ENCODE peak calls at places on chromosomes 11 and 22, in four cellular contexts. I is heart right ventricle, C is tibial nerve, G is heart left ventricle. F is an unnamed sample.

GRCh38 chr11:130719516-130719915 is 196.8 kb downstream of the SNX19 start:
- DNase-seq in C (no peak), G (no peak), I (no peak), F (no peak)

GRCh38 chr11:14342906-14343305 is 16.1 kb downstream of the RRAS2 start:
- DNase-seq in G (no peak), I (no peak), C (no peak), F (no peak)

GRCh38 chr11:69369945-69370344 is 76.0 kb downstream of the MYEOV start:
- DNase-seq in G (no peak), C (no peak), I (peak; percentile 0), F (peak; percentile 26)

GRCh38 chr11:34655335-34656008 is 34.6 kb downstream of the EHF start:
- DNase-seq in C (no peak), G (no peak), I (no peak), F (no peak)

GRCh38 chr11:17366491-17366890 is 14.9 kb downstream of the NCR3LG1 start:
- DNase-seq in I (no peak), G (no peak), C (no peak), F (no peak)

GRCh38 chr11:94519478-94520084 is 7.3 kb downstream of the C11orf97 start:
- DNase-seq in C (no peak), I (no peak), G (no peak), F (no peak)

GRCh38 chr11:125224391-125225015 is 60.0 kb downstream of the PKNOX2 start:
- DNase-seq in I (peak; percentile 54), C (peak; percentile 37), G (peak; percentile 38), F (peak; percentile 73)

GRCh38 chr22:43636086-43636485 is 176.0 kb downstream of the EFCAB6 start:
- DNase-seq in I (no peak), C (no peak), G (no peak), F (no peak)

GRCh38 chr11:2574553-2575535 is 125.0 kb downstream of the KCNQ1OT1 start:
- DNase-seq in I (no peak), G (no peak), C (peak; percentile 8), F (no peak)

GRCh38 chr11:94504689-94505293 is 7.5 kb upstream of the C11orf97 start:
- DNase-seq in G (no peak), C (no peak), I (no peak), F (no peak)

GRCh38 chr11:20964985-20965384 is 295.6 kb downstream of the NELL1 start:
- DNase-seq in I (no peak), C (no peak), G (no peak), F (no peak)

GRCh38 chr11:76166314-76166713 is 40.0 kb downstream of the WNT11 start:
- DNase-seq in G (no peak), I (no peak), C (no peak), F (no peak)

GRCh38 chr11:36312593-36312990 is 16.5 kb downstream of the PRR5L start:
- DNase-seq in I (no peak), C (no peak), G (peak; percentile 10), F (no peak)

GRCh38 chr11:74819400-74819799 is 70.8 kb downstream of the RNF169 start:
- DNase-seq in I (no peak), G (no peak), C (no peak), F (no peak)

GRCh38 chr11:63908631-63909491 is 8.1 kb downstream of the RCOR2 start:
- DNase-seq in G (no peak), C (no peak), I (peak; percentile 23), F (no peak)

GRCh38 chr11:44858796-44859527 is 91.7 kb downstream of the TP53I11 start:
- DNase-seq in G (no peak), I (no peak), C (no peak), F (no peak)
- H3K4me1 ChIP-seq in G (peaks cover 17% of the 10 kb centered on the region), I (peaks cover 53% of the 10 kb centered on the region), C (peaks cover 20% of the 10 kb centered on the region), F (no peaks in the 10 kb centered on the region)

GRCh38 chr11:106568632-106569031 is 449.6 kb downstream of the GUCY1A2 start:
- DNase-seq in G (no peak), I (no peak), C (no peak), F (no peak)

DNA sequence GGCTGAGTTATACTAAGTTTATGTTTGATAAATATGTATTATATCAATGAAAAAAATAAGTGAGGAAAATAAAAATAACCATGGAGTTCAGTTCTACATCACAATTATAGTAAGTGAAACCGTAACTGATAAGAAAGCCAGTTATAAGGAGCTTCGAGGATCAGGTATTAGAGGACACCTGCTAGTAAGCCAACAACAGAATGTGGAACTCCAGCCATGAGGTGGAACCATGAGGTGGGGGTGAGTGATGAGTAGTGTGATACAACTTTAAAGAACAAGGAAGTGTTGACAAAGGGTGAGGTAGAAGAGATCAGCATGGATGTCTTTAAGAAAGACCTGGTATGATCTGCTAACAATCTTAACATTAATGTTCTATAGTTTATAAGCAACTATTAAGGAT is 452.9 kb downstream of the GUCY1A2 start:
- DNase-seq in I (no peak), C (no peak), G (no peak), F (no peak)
- H3K9me3 ChIP-seq in I (no peaks in the 10 kb centered on the region), C (no peaks in the 10 kb centered on the region), G (no peaks in the 10 kb centered on the region), F (no peaks in the 10 kb centered on the region)

GRCh38 chr11:126355324-126355925 is at the start of gene ST3GAL4:
- DNase-seq in G (peak; percentile 92), C (peak; percentile 66), I (peak; percentile 87), F (peak; percentile 73)
- H3K4me1 ChIP-seq in G (peaks cover 43% of the 10 kb centered on the region), C (peaks cover 87% of the 10 kb centered on the region), I (peaks cover 92% of the 10 kb centered on the region), F (no peaks in the 10 kb centered on the region)

DNA sequence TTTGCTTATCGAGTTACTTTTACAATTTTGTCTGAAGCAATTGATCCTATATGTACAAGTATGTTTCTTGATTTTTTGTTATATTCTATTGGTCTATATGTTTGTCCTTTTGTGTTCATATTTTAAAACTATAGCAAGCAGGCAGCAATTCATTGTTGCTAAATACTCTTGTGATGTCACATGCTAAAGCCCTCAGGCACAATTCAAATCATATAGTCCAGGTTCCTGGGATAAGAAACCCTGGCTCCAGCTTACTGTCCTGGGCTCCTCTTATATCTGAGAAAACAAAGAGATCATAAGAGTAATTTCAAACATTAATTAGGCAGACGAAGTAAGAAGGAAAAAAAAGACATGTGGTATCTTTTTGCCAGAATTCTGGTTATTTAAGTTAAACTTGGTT is 6.6 kb upstream of the CCDC83 start:
- DNase-seq in C (no peak), I (no peak), G (no peak), F (no peak)
- H3K9me3 ChIP-seq in C (no peaks in the 10 kb centered on the region), I (no peaks in the 10 kb centered on the region), G (no peaks in the 10 kb centered on the region), F (no peaks in the 10 kb centered on the region)

GRCh38 chr11:12161137-12161536 is 50.7 kb downstream of the MICAL2 start:
- DNase-seq in C (no peak), G (peak; percentile 60), I (peak; percentile 57), F (no peak)

GRCh38 chr11:12160231-12160630 is 49.8 kb downstream of the MICAL2 start:
- DNase-seq in C (no peak), I (no peak), G (no peak), F (no peak)

GRCh38 chr11:12158926-12159325 is 48.5 kb downstream of the MICAL2 start:
- DNase-seq in C (no peak), I (no peak), G (no peak), F (peak; percentile 54)

GRCh38 chr11:12160680-12161079 is 50.3 kb downstream of the MICAL2 start:
- DNase-seq in G (no peak), I (no peak), C (no peak), F (no peak)

GRCh38 chr11:12159351-12160099 is 49.1 kb downstream of the MICAL2 start:
- DNase-seq in I (no peak), G (no peak), C (no peak), F (peak; percentile 68)
- H3K4me1 ChIP-seq in I (peaks cover 86% of the 10 kb centered on the region), G (peaks cover 53% of the 10 kb centered on the region), C (peaks cover 81% of the 10 kb centered on the region), F (peaks cover 85% of the 10 kb centered on the region)

DNA sequence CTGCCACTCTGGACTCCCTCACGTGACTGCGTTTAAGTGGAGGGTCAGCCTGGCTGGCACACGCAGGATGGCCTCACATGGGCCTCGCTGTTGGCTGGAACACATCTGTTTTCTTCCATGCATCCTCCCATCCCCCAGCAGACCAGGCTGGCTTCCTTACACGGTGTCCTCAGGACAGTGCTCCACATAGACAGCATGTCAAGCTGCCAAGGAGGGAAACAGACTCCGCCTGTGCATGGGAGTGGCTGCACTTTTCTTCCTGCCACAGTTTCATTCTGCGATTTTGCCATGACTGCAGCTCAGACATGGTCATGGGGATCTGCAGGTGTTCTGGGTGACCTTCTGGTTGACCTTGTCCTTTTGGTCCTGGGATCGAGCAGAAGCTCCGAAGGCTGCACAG is 344.2 kb downstream of the SHANK2 start:
- DNase-seq in G (no peak), C (no peak), I (no peak), F (no peak)
- H3K9me3 ChIP-seq in G (no peaks in the 10 kb centered on the region), C (no peaks in the 10 kb centered on the region), I (no peaks in the 10 kb centered on the region), F (no peaks in the 10 kb centered on the region)

GRCh38 chr11:102316505-102316904 is 779 bp upstream of the BIRC3 start:
- DNase-seq in I (no peak), G (no peak), C (no peak), F (no peak)
- H3K4me1 ChIP-seq in I (peaks cover 27% of the 10 kb centered on the region), G (no peaks in the 10 kb centered on the region), C (peaks cover 60% of the 10 kb centered on the region), F (no peaks in the 10 kb centered on the region)

F was measured in right atrium auricular region.